ENCODE peak calls at places on chromosomes 13 and 19, in nine cellular contexts. One of them, this sample, is unnamed.

GRCh38 chr19:38944981-38945506 is 14.3 kb downstream of the MRPS12 start:
- DNase-seq in heart right ventricle: no peak
- DNase-seq in endothelial cell: no peak
- DNase-seq in activated T-helper 1 cell treated with Interleukin-2 at 50 U/mL for 16 hours: no peak
- DNase-seq in CD8-positive, alpha-beta memory T cell: peak
- DNase-seq in HT-29: no peak
- DNase-seq in SW480: no peak
- DNase-seq in HS-27A: no peak
- DNase-seq in smooth muscle cell of the brain vasculature: no peak
- DNase-seq in this sample: peak

GRCh38 chr19:45059258-45059965 is 16.9 kb downstream of the ZNF296 start:
- DNase-seq in SW480: peak
- DNase-seq in endothelial cell: peak
- DNase-seq in HS-27A: peak
- DNase-seq in HT-29: peak
- DNase-seq in CD8-positive, alpha-beta memory T cell: peak
- DNase-seq in heart right ventricle: peak
- DNase-seq in activated T-helper 1 cell treated with Interleukin-2 at 50 U/mL for 16 hours: peak
- DNase-seq in smooth muscle cell of the brain vasculature: no peak
- DNase-seq in this sample: peak

GRCh38 chr13:108993346-108993745 is 363.9 kb downstream of the MYO16 start:
- DNase-seq in HS-27A: no peak
- DNase-seq in endothelial cell: no peak
- DNase-seq in CD8-positive, alpha-beta memory T cell: no peak
- DNase-seq in HT-29: no peak
- DNase-seq in smooth muscle cell of the brain vasculature: no peak
- DNase-seq in activated T-helper 1 cell treated with Interleukin-2 at 50 U/mL for 16 hours: no peak
- DNase-seq in SW480: no peak
- DNase-seq in heart right ventricle: no peak
- DNase-seq in this sample: no peak

GRCh38 chr19:17020823-17021222 is 5.8 kb downstream of the CPAMD8 start:
- DNase-seq in smooth muscle cell of the brain vasculature: no peak
- DNase-seq in SW480: no peak
- DNase-seq in HT-29: no peak
- DNase-seq in HS-27A: no peak
- DNase-seq in activated T-helper 1 cell treated with Interleukin-2 at 50 U/mL for 16 hours: no peak
- DNase-seq in CD8-positive, alpha-beta memory T cell: no peak
- DNase-seq in endothelial cell: no peak
- DNase-seq in heart right ventricle: no peak
- DNase-seq in this sample: peak

GRCh38 chr19:40270362-40271089 is 14.6 kb downstream of the AKT2 start:
- DNase-seq in activated T-helper 1 cell treated with Interleukin-2 at 50 U/mL for 16 hours: no peak
- DNase-seq in smooth muscle cell of the brain vasculature: no peak
- DNase-seq in HT-29: no peak
- DNase-seq in HS-27A: no peak
- DNase-seq in endothelial cell: no peak
- DNase-seq in SW480: no peak
- DNase-seq in heart right ventricle: no peak
- DNase-seq in CD8-positive, alpha-beta memory T cell: no peak
- DNase-seq in this sample: no peak

GRCh38 chr19:18322318-18322758 is 538 bp downstream of the LSM4 start:
- DNase-seq in HS-27A: no peak
- DNase-seq in activated T-helper 1 cell treated with Interleukin-2 at 50 U/mL for 16 hours: no peak
- DNase-seq in CD8-positive, alpha-beta memory T cell: no peak
- DNase-seq in HT-29: peak
- DNase-seq in heart right ventricle: peak
- DNase-seq in smooth muscle cell of the brain vasculature: no peak
- DNase-seq in endothelial cell: peak
- DNase-seq in SW480: peak
- DNase-seq in this sample: peak

GRCh38 chr13:52195052-52195837 is 35.8 kb upstream of the NEK3 start:
- DNase-seq in activated T-helper 1 cell treated with Interleukin-2 at 50 U/mL for 16 hours: peak
- DNase-seq in endothelial cell: peak
- DNase-seq in heart right ventricle: peak
- DNase-seq in HT-29: peak
- DNase-seq in smooth muscle cell of the brain vasculature: peak
- DNase-seq in CD8-positive, alpha-beta memory T cell: peak
- DNase-seq in HS-27A: no peak
- DNase-seq in SW480: no peak
- DNase-seq in this sample: no peak

GRCh38 chr13:24162604-24163003 is 2.1 kb downstream of the SPATA13 start:
- DNase-seq in endothelial cell: no peak
- DNase-seq in activated T-helper 1 cell treated with Interleukin-2 at 50 U/mL for 16 hours: no peak
- DNase-seq in HS-27A: no peak
- DNase-seq in HT-29: no peak
- DNase-seq in smooth muscle cell of the brain vasculature: no peak
- DNase-seq in SW480: no peak
- DNase-seq in heart right ventricle: no peak
- DNase-seq in CD8-positive, alpha-beta memory T cell: no peak
- DNase-seq in this sample: no peak

GRCh38 chr13:84648069-84648640 is 765.9 kb upstream of the SLITRK1 start:
- DNase-seq in CD8-positive, alpha-beta memory T cell: no peak
- DNase-seq in HS-27A: no peak
- DNase-seq in SW480: no peak
- DNase-seq in endothelial cell: no peak
- DNase-seq in HT-29: no peak
- DNase-seq in smooth muscle cell of the brain vasculature: no peak
- DNase-seq in activated T-helper 1 cell treated with Interleukin-2 at 50 U/mL for 16 hours: no peak
- DNase-seq in heart right ventricle: no peak
- DNase-seq in this sample: no peak

GRCh38 chr13:32059511-32059984 is 28.0 kb downstream of the FRY start:
- DNase-seq in smooth muscle cell of the brain vasculature: no peak
- DNase-seq in endothelial cell: no peak
- DNase-seq in HT-29: peak
- DNase-seq in CD8-positive, alpha-beta memory T cell: no peak
- DNase-seq in activated T-helper 1 cell treated with Interleukin-2 at 50 U/mL for 16 hours: no peak
- DNase-seq in SW480: no peak
- DNase-seq in heart right ventricle: no peak
- DNase-seq in HS-27A: no peak
- DNase-seq in this sample: no peak

GRCh38 chr13:34750078-34750703 is 191.9 kb upstream of the NBEA start:
- DNase-seq in endothelial cell: peak
- DNase-seq in smooth muscle cell of the brain vasculature: no peak
- DNase-seq in activated T-helper 1 cell treated with Interleukin-2 at 50 U/mL for 16 hours: no peak
- DNase-seq in SW480: no peak
- DNase-seq in HT-29: no peak
- DNase-seq in HS-27A: no peak
- DNase-seq in heart right ventricle: peak
- DNase-seq in CD8-positive, alpha-beta memory T cell: no peak
- DNase-seq in this sample: no peak

GRCh38 chr13:113371061-113371460 is 7.1 kb upstream of the GRTP1 start:
- DNase-seq in CD8-positive, alpha-beta memory T cell: no peak
- DNase-seq in HT-29: no peak
- DNase-seq in SW480: no peak
- DNase-seq in endothelial cell: no peak
- DNase-seq in heart right ventricle: no peak
- DNase-seq in smooth muscle cell of the brain vasculature: no peak
- DNase-seq in HS-27A: no peak
- DNase-seq in activated T-helper 1 cell treated with Interleukin-2 at 50 U/mL for 16 hours: no peak
- DNase-seq in this sample: no peak

GRCh38 chr13:77985866-77986636 is 67.4 kb upstream of the EDNRB start:
- DNase-seq in heart right ventricle: peak
- DNase-seq in HT-29: no peak
- DNase-seq in smooth muscle cell of the brain vasculature: no peak
- DNase-seq in activated T-helper 1 cell treated with Interleukin-2 at 50 U/mL for 16 hours: no peak
- DNase-seq in endothelial cell: no peak
- DNase-seq in HS-27A: no peak
- DNase-seq in SW480: no peak
- DNase-seq in CD8-positive, alpha-beta memory T cell: no peak
- DNase-seq in this sample: no peak

GRCh38 chr19:18612772-18613588 is at the start of gene TMEM59L:
- DNase-seq in smooth muscle cell of the brain vasculature: no peak
- DNase-seq in HT-29: no peak
- DNase-seq in HS-27A: no peak
- DNase-seq in SW480: no peak
- DNase-seq in endothelial cell: no peak
- DNase-seq in activated T-helper 1 cell treated with Interleukin-2 at 50 U/mL for 16 hours: peak
- DNase-seq in CD8-positive, alpha-beta memory T cell: peak
- DNase-seq in heart right ventricle: no peak
- DNase-seq in this sample: no peak

GRCh38 chr19:50368649-50369570 is 3.5 kb upstream of the NAPSA start:
- DNase-seq in smooth muscle cell of the brain vasculature: peak
- DNase-seq in activated T-helper 1 cell treated with Interleukin-2 at 50 U/mL for 16 hours: peak
- DNase-seq in CD8-positive, alpha-beta memory T cell: peak
- DNase-seq in endothelial cell: peak
- DNase-seq in HS-27A: peak
- DNase-seq in heart right ventricle: peak
- DNase-seq in HT-29: peak
- DNase-seq in SW480: peak
- DNase-seq in this sample: peak

This sample was measured in SK-MEL-5.